ENCODE peak calls at places on chromosomes 13 and 19, in five cellular contexts. G is cardiac muscle cell, L is WERI-Rb-1, F is thoracic aorta, V is psoas muscle. K is an unnamed sample. For H3K9me3, the result is how much of the 10 kb centered on the place peaks cover.

GRCh38 chr19:35879770-35880317 is 11.5 kb downstream of the APLP1 start:
- DNase-seq in L (peak), G (peak), F (peak), V (peak), K (peak)

GRCh38 chr13:43110036-43110435 is 86.7 kb downstream of the DNAJC15 start:
- DNase-seq in F (no peak), G (peak), L (no peak), V (no peak), K (no peak)

GRCh38 chr13:68667863-68668262 is 1437.7 kb upstream of the PCDH9 start:
- DNase-seq in F (no peak), V (no peak), G (no peak), L (no peak), K (no peak)

GRCh38 chr13:51759240-51759639 is 44.7 kb downstream of the DHRS12 start:
- DNase-seq in F (no peak), G (no peak), L (no peak), V (no peak), K (no peak)

GRCh38 chr19:7789447-7789846 is 26.4 kb downstream of the CLEC4M start:
- DNase-seq in V (no peak), L (no peak), F (no peak), G (no peak), K (no peak)

GRCh38 chr19:1618157-1619093 is 13.2 kb upstream of the UQCR11 start:
- DNase-seq in L (peak), F (no peak), G (peak), V (no peak), K (no peak)

GRCh38 chr13:50320297-50320862 is 305.1 kb downstream of the KCNRG start:
- DNase-seq in L (no peak), G (no peak), F (no peak), V (no peak), K (no peak)

GRCh38 chr13:49300716-49301589 is 53.2 kb downstream of the CDADC1 start:
- DNase-seq in G (peak), L (peak), V (peak), F (no peak), K (peak)

GRCh38 chr19:48644839-48645651 is 942 bp downstream of the CA11 start:
- DNase-seq in G (peak), L (peak), F (no peak), V (peak), K (peak)

GRCh38 chr19:56874530-56874929 is 34.0 kb upstream of the PEG3 start:
- DNase-seq in L (no peak), G (no peak), F (no peak), V (no peak), K (no peak)
- H3K9me3 ChIP-seq in L (under half), G (under half), F (under half), V (under half), K (under half)

DNA sequence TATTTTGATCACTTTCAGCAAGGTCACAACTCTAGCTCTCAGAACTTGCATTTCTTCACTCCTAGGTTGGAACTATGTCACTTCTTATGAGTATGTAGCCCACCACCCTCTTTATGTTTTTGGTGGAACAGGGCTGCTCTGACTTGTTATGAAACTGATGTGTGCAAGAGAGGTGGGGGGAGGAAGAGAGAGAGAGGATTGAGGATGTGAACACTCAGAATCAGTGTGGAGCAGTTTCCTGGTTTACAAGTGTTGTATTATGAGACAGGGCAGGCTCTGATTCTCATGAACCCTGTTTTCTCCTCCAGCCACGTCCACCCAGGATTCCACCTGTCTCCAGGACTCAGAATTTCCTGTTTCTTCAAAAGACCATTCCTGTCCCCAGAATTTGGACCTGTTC is 16.1 kb downstream of the ZNF317 start:
- DNase-seq in G (no peak), L (no peak), V (no peak), F (no peak), K (no peak)
- H3K9me3 ChIP-seq in G (under half), L (under half), V (under half), F (under half), K (under half)

GRCh38 chr19:37127999-37128820 is 44.3 kb downstream of the ZNF585A start:
- DNase-seq in G (no peak), F (no peak), V (no peak), L (no peak), K (no peak)

DNA sequence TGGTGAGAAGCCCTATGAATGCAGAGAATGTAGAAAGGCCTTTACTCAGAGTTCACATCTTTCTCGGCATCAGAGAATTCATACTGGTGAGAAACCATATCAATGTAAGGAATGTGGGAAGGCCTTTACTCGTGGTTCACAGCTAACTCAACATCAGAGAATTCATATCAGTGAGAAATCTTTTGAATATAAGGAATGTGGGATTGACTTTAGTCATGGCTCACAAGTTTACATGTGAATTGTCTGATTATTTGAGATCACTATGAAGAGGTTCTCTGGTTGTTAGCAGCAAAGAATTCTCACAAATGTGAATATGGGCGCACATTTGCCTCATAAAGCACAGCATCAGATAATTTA is 43.7 kb downstream of the ZNF585A start:
- DNase-seq in V (no peak), L (no peak), G (no peak), F (no peak), K (no peak)
- H3K9me3 ChIP-seq in V (half or more), L (half or more), G (under half), F (half or more), K (half or more)

GRCh38 chr19:51927859-51928258 is 587 bp downstream of the ZNF613 start:
- DNase-seq in F (no peak), G (no peak), L (no peak), V (no peak), K (no peak)
- H3K9me3 ChIP-seq in F (under half), G (under half), L (under half), V (half or more), K (under half)

DNA sequence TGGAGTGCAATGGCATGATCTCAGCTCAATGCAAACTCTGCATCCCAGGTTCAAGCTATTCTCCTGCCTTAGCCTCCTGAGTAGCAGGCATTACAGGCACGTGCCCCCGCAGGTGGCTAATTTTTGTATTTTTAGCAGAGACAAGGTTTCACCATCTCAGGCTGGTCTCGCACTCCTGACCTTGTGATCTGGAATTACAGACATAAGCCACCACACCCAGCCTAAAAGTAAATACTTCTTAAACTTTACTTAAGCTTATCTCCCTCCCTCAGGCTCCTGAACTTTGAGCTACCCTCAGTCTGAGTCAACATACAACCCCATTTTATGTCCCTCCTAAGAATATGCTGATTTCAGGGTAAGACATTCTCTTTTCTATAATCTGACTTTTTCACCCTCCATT is 66.1 kb downstream of the ZNF486 start:
- DNase-seq in L (no peak), F (no peak), V (no peak), G (no peak), K (no peak)
- H3K9me3 ChIP-seq in L (under half), F (under half), V (under half), G (under half), K (under half)

GRCh38 chr19:22831211-22831610 is 880 bp upstream of the ZNF723 start:
- DNase-seq in G (no peak), L (no peak), F (no peak), V (no peak), K (no peak)
- H3K9me3 ChIP-seq in G (under half), L (under half), F (under half), V (under half), K (under half)

GRCh38 chr19:58123354-58123753 is 25.3 kb upstream of the ZSCAN18 start:
- DNase-seq in L (no peak), V (no peak), G (no peak), F (no peak), K (no peak)

GRCh38 chr19:58134244-58134643 is 16.3 kb downstream of the ZNF329 start:
- DNase-seq in L (no peak), F (no peak), V (no peak), G (no peak), K (no peak)

GRCh38 chr19:58128041-58128685 is 22.4 kb downstream of the ZNF329 start:
- DNase-seq in V (no peak), G (no peak), L (no peak), F (no peak), K (no peak)

GRCh38 chr19:58129284-58129683 is 21.3 kb downstream of the ZNF329 start:
- DNase-seq in F (no peak), L (no peak), V (no peak), G (no peak), K (no peak)
- H3K9me3 ChIP-seq in F (half or more), L (half or more), V (half or more), G (under half), K (under half)

DNA sequence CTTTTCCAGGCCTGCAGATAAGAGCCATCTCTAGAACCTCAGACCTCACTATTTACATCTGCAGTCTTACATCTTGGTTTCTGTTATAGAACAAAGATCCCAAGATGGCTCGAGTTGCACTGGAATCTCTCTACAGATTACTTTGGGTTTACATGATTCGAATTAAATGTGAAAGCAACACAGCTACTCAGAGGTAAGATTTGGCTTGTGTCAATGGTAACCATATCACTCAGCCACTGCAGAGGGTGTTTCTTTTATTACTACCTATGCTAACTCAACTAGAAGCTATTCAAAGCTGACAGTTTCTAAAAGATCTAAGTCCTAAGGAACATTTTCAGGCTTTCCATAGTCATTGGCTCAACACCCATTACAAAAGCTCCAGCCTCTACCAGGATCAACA is 115.6 kb downstream of the FRY start:
- DNase-seq in F (no peak), L (no peak), V (no peak), G (no peak), K (no peak)
- H3K9me3 ChIP-seq in F (under half), L (under half), V (under half), G (under half), K (under half)